ENCODE peak calls at places on chromosome 11, in nine cellular contexts. One of them, this sample, is unnamed.

GRCh38 chr11:116420770-116421528 is 351.8 kb downstream of the BUD13 start:
- DNase-seq in thoracic aorta: no peak
- DNase-seq in breast epithelium: no peak
- DNase-seq in esophagus squamous epithelium: no peak
- DNase-seq in pancreas: no peak
- DNase-seq in fibroblast of mammary gland: peak; percentile 11
- DNase-seq in lower leg skin: no peak
- DNase-seq in upper lobe of right lung: no peak
- DNase-seq in heart left ventricle: no peak
- DNase-seq in this sample: no peak

GRCh38 chr11:106082096-106082495 is 4.6 kb downstream of the AASDHPPT start:
- DNase-seq in heart left ventricle: no peak
- DNase-seq in upper lobe of right lung: no peak
- DNase-seq in fibroblast of mammary gland: no peak
- DNase-seq in lower leg skin: no peak
- DNase-seq in esophagus squamous epithelium: no peak
- DNase-seq in thoracic aorta: no peak
- DNase-seq in breast epithelium: no peak
- DNase-seq in pancreas: no peak
- DNase-seq in this sample: no peak

GRCh38 chr11:76610871-76611475 is 59.6 kb downstream of the LRRC32 start:
- DNase-seq in breast epithelium: no peak
- DNase-seq in heart left ventricle: peak; percentile 83
- DNase-seq in pancreas: no peak
- DNase-seq in lower leg skin: peak; percentile 73
- DNase-seq in thoracic aorta: no peak
- DNase-seq in esophagus squamous epithelium: no peak
- DNase-seq in upper lobe of right lung: no peak
- DNase-seq in fibroblast of mammary gland: no peak
- DNase-seq in this sample: peak; percentile 73

GRCh38 chr11:6635082-6635932 is 16.1 kb upstream of the TPP1 start:
- DNase-seq in pancreas: no peak
- DNase-seq in fibroblast of mammary gland: peak; percentile 81
- DNase-seq in thoracic aorta: no peak
- DNase-seq in esophagus squamous epithelium: no peak
- DNase-seq in lower leg skin: peak; percentile 81
- DNase-seq in breast epithelium: no peak
- DNase-seq in upper lobe of right lung: no peak
- DNase-seq in heart left ventricle: peak; percentile 84
- DNase-seq in this sample: no peak

GRCh38 chr11:23679981-23680380 is 816.9 kb upstream of the LUZP2 start:
- DNase-seq in pancreas: no peak
- DNase-seq in fibroblast of mammary gland: no peak
- DNase-seq in upper lobe of right lung: no peak
- DNase-seq in breast epithelium: no peak
- DNase-seq in esophagus squamous epithelium: no peak
- DNase-seq in thoracic aorta: no peak
- DNase-seq in heart left ventricle: no peak
- DNase-seq in lower leg skin: no peak
- DNase-seq in this sample: no peak

GRCh38 chr11:94725071-94725470 is 43.1 kb upstream of the AMOTL1 start:
- DNase-seq in fibroblast of mammary gland: no peak
- DNase-seq in thoracic aorta: no peak
- DNase-seq in lower leg skin: no peak
- DNase-seq in heart left ventricle: no peak
- DNase-seq in esophagus squamous epithelium: no peak
- DNase-seq in upper lobe of right lung: no peak
- DNase-seq in pancreas: no peak
- DNase-seq in breast epithelium: no peak
- DNase-seq in this sample: no peak

GRCh38 chr11:109583996-109584395 is 162.0 kb downstream of the C11orf87 start:
- DNase-seq in breast epithelium: no peak
- DNase-seq in thoracic aorta: no peak
- DNase-seq in pancreas: no peak
- DNase-seq in lower leg skin: no peak
- DNase-seq in upper lobe of right lung: no peak
- DNase-seq in heart left ventricle: no peak
- DNase-seq in esophagus squamous epithelium: no peak
- DNase-seq in fibroblast of mammary gland: no peak
- DNase-seq in this sample: no peak

GRCh38 chr11:5753943-5754342 is at the start of gene OR52N4:
- DNase-seq in heart left ventricle: no peak
- DNase-seq in esophagus squamous epithelium: no peak
- DNase-seq in breast epithelium: no peak
- DNase-seq in thoracic aorta: no peak
- DNase-seq in pancreas: no peak
- DNase-seq in lower leg skin: no peak
- DNase-seq in fibroblast of mammary gland: no peak
- DNase-seq in upper lobe of right lung: no peak
- DNase-seq in this sample: no peak

GRCh38 chr11:132301900-132302299 is 931.5 kb downstream of the NTM start:
- DNase-seq in lower leg skin: no peak
- DNase-seq in heart left ventricle: no peak
- DNase-seq in esophagus squamous epithelium: no peak
- DNase-seq in breast epithelium: no peak
- DNase-seq in pancreas: no peak
- DNase-seq in fibroblast of mammary gland: no peak
- DNase-seq in thoracic aorta: no peak
- DNase-seq in upper lobe of right lung: no peak
- DNase-seq in this sample: no peak

GRCh38 chr11:114060402-114061052 is 1.0 kb downstream of the ZBTB16 start:
- DNase-seq in heart left ventricle: peak; percentile 55
- DNase-seq in upper lobe of right lung: peak; percentile 76
- DNase-seq in lower leg skin: peak; percentile 88
- DNase-seq in thoracic aorta: no peak
- DNase-seq in pancreas: peak; percentile 51
- DNase-seq in breast epithelium: no peak
- DNase-seq in esophagus squamous epithelium: no peak
- DNase-seq in fibroblast of mammary gland: no peak
- DNase-seq in this sample: no peak

GRCh38 chr11:120652705-120653335 is 141.3 kb downstream of the GRIK4 start:
- DNase-seq in heart left ventricle: no peak
- DNase-seq in thoracic aorta: no peak
- DNase-seq in upper lobe of right lung: no peak
- DNase-seq in fibroblast of mammary gland: peak; percentile 6
- DNase-seq in esophagus squamous epithelium: no peak
- DNase-seq in lower leg skin: no peak
- DNase-seq in pancreas: no peak
- DNase-seq in breast epithelium: no peak
- DNase-seq in this sample: no peak

GRCh38 chr11:67373916-67374570 is 645 bp upstream of the CLCF1 start:
- DNase-seq in lower leg skin: peak; percentile 95
- DNase-seq in heart left ventricle: peak; percentile 74
- DNase-seq in breast epithelium: peak; percentile 87
- DNase-seq in pancreas: peak; percentile 89
- DNase-seq in fibroblast of mammary gland: peak; percentile 99
- DNase-seq in thoracic aorta: peak; percentile 82
- DNase-seq in upper lobe of right lung: peak; percentile 93
- DNase-seq in esophagus squamous epithelium: no peak
- DNase-seq in this sample: peak; percentile 91

GRCh38 chr11:26028294-26028954 is 303.5 kb upstream of the ANO3 start:
- DNase-seq in lower leg skin: no peak
- DNase-seq in thoracic aorta: no peak
- DNase-seq in upper lobe of right lung: no peak
- DNase-seq in breast epithelium: no peak
- DNase-seq in fibroblast of mammary gland: peak; percentile 73
- DNase-seq in esophagus squamous epithelium: no peak
- DNase-seq in heart left ventricle: no peak
- DNase-seq in pancreas: no peak
- DNase-seq in this sample: no peak

GRCh38 chr11:85582111-85582510 is 45.0 kb downstream of the DLG2 start:
- DNase-seq in lower leg skin: no peak
- DNase-seq in heart left ventricle: no peak
- DNase-seq in pancreas: no peak
- DNase-seq in fibroblast of mammary gland: no peak
- DNase-seq in esophagus squamous epithelium: no peak
- DNase-seq in upper lobe of right lung: no peak
- DNase-seq in breast epithelium: no peak
- DNase-seq in thoracic aorta: no peak
- DNase-seq in this sample: no peak

GRCh38 chr11:100525635-100526034 is 161.5 kb upstream of the ARHGAP42 start:
- DNase-seq in lower leg skin: no peak
- DNase-seq in upper lobe of right lung: no peak
- DNase-seq in fibroblast of mammary gland: no peak
- DNase-seq in esophagus squamous epithelium: no peak
- DNase-seq in pancreas: no peak
- DNase-seq in heart left ventricle: no peak
- DNase-seq in breast epithelium: no peak
- DNase-seq in thoracic aorta: no peak
- DNase-seq in this sample: no peak
- TF ChIP-seq CTCF in lower leg skin: no peak
- TF ChIP-seq CTCF in upper lobe of right lung: no peak
- TF ChIP-seq CTCF in fibroblast of mammary gland: no peak
- TF ChIP-seq CTCF in esophagus squamous epithelium: no peak
- TF ChIP-seq CTCF in pancreas: no peak
- TF ChIP-seq CTCF in heart left ventricle: no peak
- TF ChIP-seq CTCF in breast epithelium: no peak
- TF ChIP-seq CTCF in thoracic aorta: no peak
- TF ChIP-seq CTCF in this sample: no peak

GRCh38 chr11:45654242-45654641 is 11.2 kb downstream of the CHST1 start:
- DNase-seq in heart left ventricle: no peak
- DNase-seq in upper lobe of right lung: peak; percentile 34
- DNase-seq in thoracic aorta: no peak
- DNase-seq in esophagus squamous epithelium: no peak
- DNase-seq in pancreas: no peak
- DNase-seq in fibroblast of mammary gland: no peak
- DNase-seq in breast epithelium: no peak
- DNase-seq in lower leg skin: peak; percentile 66
- DNase-seq in this sample: peak; percentile 45

GRCh38 chr11:45655831-45656230 is 9.6 kb downstream of the CHST1 start:
- DNase-seq in pancreas: no peak
- DNase-seq in upper lobe of right lung: no peak
- DNase-seq in breast epithelium: no peak
- DNase-seq in heart left ventricle: no peak
- DNase-seq in thoracic aorta: no peak
- DNase-seq in fibroblast of mammary gland: no peak
- DNase-seq in esophagus squamous epithelium: no peak
- DNase-seq in lower leg skin: peak; percentile 49
- DNase-seq in this sample: peak; percentile 34

GRCh38 chr11:45654741-45655283 is 10.6 kb downstream of the CHST1 start:
- DNase-seq in heart left ventricle: no peak
- DNase-seq in breast epithelium: no peak
- DNase-seq in thoracic aorta: no peak
- DNase-seq in pancreas: no peak
- DNase-seq in esophagus squamous epithelium: no peak
- DNase-seq in upper lobe of right lung: no peak
- DNase-seq in lower leg skin: peak; percentile 59
- DNase-seq in fibroblast of mammary gland: no peak
- DNase-seq in this sample: peak; percentile 23

GRCh38 chr11:45653277-45653676 is 12.1 kb downstream of the CHST1 start:
- DNase-seq in fibroblast of mammary gland: no peak
- DNase-seq in esophagus squamous epithelium: no peak
- DNase-seq in pancreas: no peak
- DNase-seq in heart left ventricle: no peak
- DNase-seq in breast epithelium: no peak
- DNase-seq in lower leg skin: peak; percentile 60
- DNase-seq in thoracic aorta: no peak
- DNase-seq in upper lobe of right lung: peak; percentile 26
- DNase-seq in this sample: peak; percentile 21

GRCh38 chr11:45655347-45655756 is 10.1 kb downstream of the CHST1 start:
- DNase-seq in thoracic aorta: no peak
- DNase-seq in pancreas: peak; percentile 76
- DNase-seq in heart left ventricle: peak; percentile 72
- DNase-seq in breast epithelium: peak; percentile 32
- DNase-seq in lower leg skin: peak; percentile 94
- DNase-seq in upper lobe of right lung: peak; percentile 85
- DNase-seq in fibroblast of mammary gland: peak; percentile 71
- DNase-seq in esophagus squamous epithelium: no peak
- DNase-seq in this sample: peak; percentile 85
- TF ChIP-seq CTCF in thoracic aorta: peak; percentile 95
- TF ChIP-seq CTCF in pancreas: peak; percentile 77
- TF ChIP-seq CTCF in heart left ventricle: peak; percentile 92
- TF ChIP-seq CTCF in breast epithelium: peak; percentile 64
- TF ChIP-seq CTCF in lower leg skin: peak; percentile 44
- TF ChIP-seq CTCF in upper lobe of right lung: peak; percentile 93
- TF ChIP-seq CTCF in fibroblast of mammary gland: peak; percentile 94
- TF ChIP-seq CTCF in esophagus squamous epithelium: peak; percentile 70
- TF ChIP-seq CTCF in this sample: peak; percentile 65

DNA sequence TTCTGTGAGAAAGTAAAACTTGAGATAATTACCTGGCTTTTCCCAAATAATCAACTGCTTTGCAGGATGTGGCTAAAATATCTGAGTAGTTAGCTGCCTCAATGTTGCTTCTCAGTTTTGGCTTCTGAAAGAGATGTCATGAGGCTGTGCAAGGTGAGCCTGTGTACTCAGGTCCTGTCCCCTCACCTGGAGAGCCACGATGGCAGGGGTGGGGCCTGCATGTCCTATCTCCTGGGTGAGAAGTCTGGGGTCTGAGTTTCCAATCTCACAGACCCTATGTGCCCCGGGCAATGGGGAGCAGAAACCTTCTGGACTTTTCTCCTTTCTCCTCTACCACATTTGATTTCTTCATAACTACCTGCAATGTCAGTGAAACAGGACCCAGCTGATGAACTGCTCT is 338.6 kb upstream of the B3GAT1 start:
- DNase-seq in heart left ventricle: no peak
- DNase-seq in lower leg skin: no peak
- DNase-seq in pancreas: no peak
- DNase-seq in thoracic aorta: no peak
- DNase-seq in esophagus squamous epithelium: no peak
- DNase-seq in upper lobe of right lung: no peak
- DNase-seq in breast epithelium: peak; percentile 13
- DNase-seq in fibroblast of mammary gland: no peak
- DNase-seq in this sample: no peak
- TF ChIP-seq CTCF in heart left ventricle: no peak
- TF ChIP-seq CTCF in lower leg skin: no peak
- TF ChIP-seq CTCF in pancreas: no peak
- TF ChIP-seq CTCF in thoracic aorta: no peak
- TF ChIP-seq CTCF in esophagus squamous epithelium: no peak
- TF ChIP-seq CTCF in upper lobe of right lung: no peak
- TF ChIP-seq CTCF in breast epithelium: no peak
- TF ChIP-seq CTCF in fibroblast of mammary gland: no peak
- TF ChIP-seq CTCF in this sample: no peak

GRCh38 chr11:69010361-69010891 is 2.6 kb downstream of the MRGPRF start:
- DNase-seq in fibroblast of mammary gland: no peak
- DNase-seq in lower leg skin: no peak
- DNase-seq in breast epithelium: no peak
- DNase-seq in esophagus squamous epithelium: no peak
- DNase-seq in thoracic aorta: no peak
- DNase-seq in heart left ventricle: no peak
- DNase-seq in upper lobe of right lung: peak; percentile 35
- DNase-seq in pancreas: no peak
- DNase-seq in this sample: no peak

GRCh38 chr11:69011624-69012091 is 1.4 kb downstream of the MRGPRF start:
- DNase-seq in upper lobe of right lung: no peak
- DNase-seq in breast epithelium: no peak
- DNase-seq in heart left ventricle: no peak
- DNase-seq in esophagus squamous epithelium: no peak
- DNase-seq in lower leg skin: no peak
- DNase-seq in thoracic aorta: no peak
- DNase-seq in pancreas: no peak
- DNase-seq in fibroblast of mammary gland: no peak
- DNase-seq in this sample: no peak

GRCh38 chr11:69013009-69013951 is at the start of gene MRGPRF:
- DNase-seq in pancreas: peak; percentile 48
- DNase-seq in fibroblast of mammary gland: peak; percentile 89
- DNase-seq in lower leg skin: peak; percentile 98
- DNase-seq in thoracic aorta: peak; percentile 91
- DNase-seq in upper lobe of right lung: peak; percentile 79
- DNase-seq in heart left ventricle: peak; percentile 94
- DNase-seq in esophagus squamous epithelium: no peak
- DNase-seq in breast epithelium: peak; percentile 67
- DNase-seq in this sample: peak; percentile 94

GRCh38 chr11:69010964-69011623 is 2.0 kb downstream of the MRGPRF start:
- DNase-seq in thoracic aorta: peak; percentile 48
- DNase-seq in heart left ventricle: peak; percentile 83
- DNase-seq in upper lobe of right lung: peak; percentile 81
- DNase-seq in esophagus squamous epithelium: no peak
- DNase-seq in fibroblast of mammary gland: peak; percentile 67
- DNase-seq in pancreas: peak; percentile 56
- DNase-seq in lower leg skin: peak; percentile 95
- DNase-seq in breast epithelium: no peak
- DNase-seq in this sample: no peak

GRCh38 chr11:69012092-69013008 is 696 bp downstream of the MRGPRF start:
- DNase-seq in esophagus squamous epithelium: no peak
- DNase-seq in lower leg skin: no peak
- DNase-seq in pancreas: no peak
- DNase-seq in breast epithelium: no peak
- DNase-seq in thoracic aorta: no peak
- DNase-seq in upper lobe of right lung: no peak
- DNase-seq in fibroblast of mammary gland: peak; percentile 56
- DNase-seq in heart left ventricle: no peak
- DNase-seq in this sample: no peak
- TF ChIP-seq CTCF in esophagus squamous epithelium: no peak
- TF ChIP-seq CTCF in lower leg skin: no peak
- TF ChIP-seq CTCF in pancreas: no peak
- TF ChIP-seq CTCF in breast epithelium: no peak
- TF ChIP-seq CTCF in thoracic aorta: no peak
- TF ChIP-seq CTCF in upper lobe of right lung: no peak
- TF ChIP-seq CTCF in fibroblast of mammary gland: no peak
- TF ChIP-seq CTCF in heart left ventricle: no peak
- TF ChIP-seq CTCF in this sample: no peak

This sample was measured in suprapubic skin.